ENCODE peak calls at places on chromosome X, in seven cellular contexts. B is sigmoid colon, Y is endothelial cell, W is A549, N is tibial artery, D is NCI-H1694, Q is cardiac fibroblast. K is an unnamed sample.

GRCh38 chrX:130094712-130095111 is 15.6 kb downstream of the ELF4 start:
- DNase-seq in B (no peak), Y (no peak), W (no peak), N (no peak), D (no peak), Q (no peak), K (no peak)

GRCh38 chrX:10847333-10847732 is 226.9 kb upstream of the MID1 start:
- DNase-seq in B (no peak), Y (no peak), W (no peak), N (no peak), D (no peak), Q (peak), K (no peak)

GRCh38 chrX:69388526-69388925 is 115.6 kb upstream of the NALF2 start:
- DNase-seq in B (no peak), Y (no peak), W (no peak), N (peak), D (no peak), Q (no peak), K (no peak)

GRCh38 chrX:15416133-15416993 is 32.1 kb upstream of the VEGFD start:
- DNase-seq in B (no peak), Y (no peak), W (peak), N (no peak), D (no peak), Q (peak), K (no peak)

GRCh38 chrX:49172280-49172780 is 632 bp downstream of the PLP2 start:
- DNase-seq in B (peak), Y (no peak), W (peak), N (peak), D (peak), Q (peak), K (no peak)

GRCh38 chrX:118764122-118764521 is 36.7 kb downstream of the IL13RA1 start:
- DNase-seq in B (no peak), Y (no peak), W (no peak), N (no peak), D (no peak), Q (no peak), K (peak)

GRCh38 chrX:123949846-123950245 is 11.7 kb upstream of the STAG2 start:
- DNase-seq in B (no peak), Y (no peak), W (no peak), N (no peak), D (no peak), Q (no peak), K (no peak)

GRCh38 chrX:138638996-138639395 is 72.5 kb downstream of the FGF13 start:
- DNase-seq in B (no peak), Y (no peak), W (no peak), N (no peak), D (no peak), Q (no peak), K (no peak)

GRCh38 chrX:129759576-129760061 is 20.1 kb upstream of the SASH3 start:
- DNase-seq in B (no peak), Y (no peak), W (peak), N (peak), D (no peak), Q (peak), K (no peak)

GRCh38 chrX:151370906-151371305 is 26.1 kb upstream of the VMA21 start:
- DNase-seq in B (no peak), Y (peak), W (peak), N (no peak), D (no peak), Q (no peak), K (no peak)

GRCh38 chrX:13681595-13681994 is 7.3 kb upstream of the RAB9A start:
- DNase-seq in B (no peak), Y (no peak), W (no peak), N (no peak), D (no peak), Q (no peak), K (no peak)

GRCh38 chrX:13212191-13212651 is 107.6 kb downstream of the ATXN3L start:
- DNase-seq in B (no peak), Y (no peak), W (no peak), N (no peak), D (no peak), Q (peak), K (no peak)

GRCh38 chrX:139156356-139156755 is 374.2 kb upstream of the F9 start:
- DNase-seq in B (no peak), Y (no peak), W (no peak), N (no peak), D (no peak), Q (no peak), K (no peak)

GRCh38 chrX:16664626-16665025 is 14.7 kb downstream of the S100G start:
- DNase-seq in B (no peak), Y (no peak), W (no peak), N (no peak), D (no peak), Q (peak), K (no peak)

GRCh38 chrX:98231003-98231402 is 1347.3 kb downstream of the RPA4 start:
- DNase-seq in B (no peak), Y (no peak), W (no peak), N (no peak), D (no peak), Q (no peak), K (no peak)

GRCh38 chrX:112513154-112513553 is 166.6 kb downstream of the LHFPL1 start:
- DNase-seq in B (no peak), Y (no peak), W (no peak), N (no peak), D (no peak), Q (no peak), K (no peak)

GRCh38 chrX:38006283-38006682 is at the start of gene SYTL5:
- DNase-seq in B (no peak), Y (no peak), W (no peak), N (no peak), D (no peak), Q (no peak), K (no peak)

GRCh38 chrX:40244980-40245379 is 147.2 kb upstream of the BCOR start:
- DNase-seq in B (no peak), Y (no peak), W (no peak), N (no peak), D (no peak), Q (peak), K (no peak)

GRCh38 chrX:57447856-57448255 is 144.0 kb upstream of the ZXDB start:
- DNase-seq in B (no peak), Y (no peak), W (no peak), N (no peak), D (no peak), Q (peak), K (no peak)

GRCh38 chrX:132023117-132023895 is at the start of gene STK26:
- DNase-seq in B (peak), Y (peak), W (peak), N (peak), D (peak), Q (peak), K (no peak)

GRCh38 chrX:119763175-119763574 is 4.8 kb downstream of the SOWAHD start:
- DNase-seq in B (no peak), Y (no peak), W (no peak), N (no peak), D (no peak), Q (peak), K (no peak)

GRCh38 chrX:153578200-153578835 is 20.6 kb downstream of the CCNQ start:
- DNase-seq in B (no peak), Y (no peak), W (no peak), N (no peak), D (no peak), Q (no peak), K (no peak)

GRCh38 chrX:124986284-124986683 is 333.4 kb upstream of the TEX13C start:
- DNase-seq in B (no peak), Y (no peak), W (no peak), N (no peak), D (no peak), Q (no peak), K (no peak)

GRCh38 chrX:19794690-19795089 is 92.7 kb downstream of the SH3KBP1 start:
- DNase-seq in B (no peak), Y (no peak), W (no peak), N (no peak), D (no peak), Q (peak), K (no peak)

GRCh38 chrX:38805294-38806053 is 4.2 kb downstream of the MID1IP1 start:
- DNase-seq in B (peak), Y (peak), W (peak), N (peak), D (peak), Q (peak), K (no peak)

K was measured in iPS DF 19.7.